ENCODE peak calls at places on chromosomes 4 and X, in eight cellular contexts. W, L, M, Y, C, F, N and E are unnamed samples. For H3K9me3, the result is how much of the 10 kb centered on the place peaks cover.

GRCh38 chr4:166538491-166539005 is 665.5 kb downstream of the TLL1 start:
- DNase-seq in W (no peak), L (no peak), M (peak), Y (no peak), C (no peak), F (no peak), N (no peak), E (no peak)

GRCh38 chr4:94533405-94534223 is 81.9 kb downstream of the PDLIM5 start:
- DNase-seq in W (peak), L (no peak), M (no peak), Y (no peak), C (no peak), F (no peak), N (no peak), E (no peak)

GRCh38 chrX:71604141-71604540 is 14.2 kb downstream of the CXCR3 start:
- DNase-seq in W (no peak), L (no peak), M (peak), Y (no peak), C (no peak), F (no peak), N (no peak), E (no peak)

GRCh38 chr4:72119946-72120345 is 88.1 kb downstream of the NPFFR2 start:
- DNase-seq in W (no peak), L (no peak), M (peak), Y (no peak), C (no peak), F (no peak), N (no peak), E (no peak)

GRCh38 chr4:109912706-109913621 is at the start of gene EGF:
- DNase-seq in W (peak), L (no peak), M (peak), Y (no peak), C (peak), F (no peak), N (peak), E (peak)

GRCh38 chr4:130183096-130183495 is 1087.1 kb downstream of the C4orf33 start:
- DNase-seq in W (no peak), L (no peak), M (peak), Y (no peak), C (no peak), F (no peak), N (no peak), E (peak)

GRCh38 chrX:15749642-15750610 is 11.9 kb downstream of the CA5B start:
- DNase-seq in W (no peak), L (no peak), M (peak), Y (no peak), C (peak), F (no peak), N (no peak), E (peak)

GRCh38 chrX:40130207-40130606 is 32.4 kb upstream of the BCOR start:
- DNase-seq in W (no peak), L (no peak), M (peak), Y (no peak), C (no peak), F (no peak), N (no peak), E (no peak)

GRCh38 chr4:113467581-113467980 is 294.0 kb downstream of the CAMK2D start:
- DNase-seq in W (no peak), L (no peak), M (peak), Y (no peak), C (no peak), F (no peak), N (no peak), E (peak)

GRCh38 chr4:165725352-165725751 is 147.7 kb upstream of the TLL1 start:
- DNase-seq in W (no peak), L (no peak), M (no peak), Y (no peak), C (no peak), F (no peak), N (no peak), E (no peak)

GRCh38 chr4:20362148-20362547 is 110.4 kb downstream of the SLIT2 start:
- DNase-seq in W (no peak), L (no peak), M (no peak), Y (no peak), C (no peak), F (no peak), N (no peak), E (no peak)

GRCh38 chr4:83013420-83013867 is 2.8 kb upstream of the LIN54 start:
- DNase-seq in W (no peak), L (no peak), M (no peak), Y (no peak), C (no peak), F (peak), N (no peak), E (no peak)

GRCh38 chr4:121277194-121278105 is 103.4 kb downstream of the QRFPR start:
- DNase-seq in W (peak), L (no peak), M (no peak), Y (peak), C (no peak), F (peak), N (no peak), E (no peak)

GRCh38 chrX:24398766-24399165 is 38.3 kb downstream of the SUPT20HL1 start:
- DNase-seq in W (no peak), L (no peak), M (no peak), Y (no peak), C (no peak), F (no peak), N (no peak), E (no peak)

GRCh38 chr4:15894923-15895411 is 43.6 kb downstream of the FGFBP1 start:
- DNase-seq in W (no peak), L (no peak), M (peak), Y (no peak), C (no peak), F (no peak), N (no peak), E (no peak)

GRCh38 chrX:2610246-2611170 is 80.6 kb upstream of the CD99 start:
- DNase-seq in W (no peak), L (no peak), M (peak), Y (no peak), C (no peak), F (no peak), N (no peak), E (peak)

DNA sequence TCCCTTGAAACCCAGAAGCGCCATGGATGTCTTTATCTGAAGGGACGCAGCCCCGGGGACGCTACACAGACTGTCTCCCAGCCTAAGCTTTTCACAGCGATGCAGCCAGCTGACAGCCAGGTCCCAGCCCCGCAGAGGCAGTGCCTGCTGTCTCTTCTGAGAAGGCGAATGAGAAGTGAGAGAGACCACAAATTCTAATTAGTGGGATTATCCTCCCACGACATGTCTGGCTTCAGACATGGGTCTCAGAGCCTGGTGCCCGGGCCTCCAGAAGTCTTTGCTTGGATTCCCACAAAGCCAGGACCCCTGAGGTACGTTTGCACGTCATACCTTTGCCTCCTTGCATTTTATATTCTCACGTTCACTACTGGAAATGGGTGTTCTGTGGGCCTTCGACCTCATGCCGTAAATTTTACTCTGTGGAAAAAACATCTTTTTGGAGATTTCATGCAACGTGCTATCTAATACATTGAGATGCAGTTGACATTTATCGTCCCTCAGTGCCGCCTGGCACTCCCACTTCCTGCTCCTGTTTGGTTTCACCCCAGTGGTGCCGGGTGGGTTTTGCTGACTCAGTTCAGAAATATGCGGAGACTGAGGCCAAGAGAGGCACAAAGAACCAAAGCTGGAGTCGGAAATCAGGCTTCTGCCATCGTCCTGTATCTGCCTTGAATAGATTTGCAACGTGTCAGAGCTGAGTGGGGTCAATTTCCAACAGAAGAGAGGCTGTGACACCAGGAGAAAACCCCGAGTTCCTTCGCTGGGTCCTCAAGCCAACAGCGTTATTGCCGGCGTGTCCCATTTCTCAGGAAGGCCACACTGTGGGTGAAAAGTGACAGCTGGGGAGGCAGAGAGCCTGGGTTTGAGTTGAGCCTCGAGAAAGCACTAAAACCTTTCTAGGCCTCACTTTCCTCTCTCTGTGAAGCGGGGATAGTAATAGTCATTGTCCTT is 114.4 kb downstream of the STK32B start:
- DNase-seq in W (no peak), L (no peak), M (peak), Y (peak), C (no peak), F (no peak), N (no peak), E (peak)
- H3K9ac ChIP-seq in W (no peak), L (no peak), M (no peak), Y (no peak), C (no peak), F (no peak), N (no peak), E (no peak)

DNA sequence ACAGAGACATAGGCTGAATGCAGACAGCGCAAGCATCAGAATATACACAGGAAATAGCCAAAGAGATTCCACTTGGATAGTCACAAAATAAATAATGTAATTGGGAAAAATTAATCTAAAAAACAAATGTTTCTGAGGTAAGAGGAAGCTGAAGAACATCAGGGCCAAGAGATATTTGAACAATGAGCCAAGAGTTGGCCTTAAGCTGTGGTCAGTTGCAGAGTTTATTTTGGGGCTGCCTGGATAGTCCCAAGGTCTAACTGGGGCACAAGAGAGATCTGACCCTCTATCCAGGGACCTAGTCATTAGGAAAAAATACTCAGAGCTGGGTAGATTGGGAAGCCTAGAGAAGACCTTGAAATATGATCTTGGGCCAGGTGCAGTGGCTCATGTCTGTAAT is 31.3 kb upstream of the FGF16 start:
- DNase-seq in W (no peak), L (no peak), M (no peak), Y (no peak), C (no peak), F (no peak), N (no peak), E (no peak)
- H3K9me3 ChIP-seq in W (under half), L (under half), M (under half), Y (under half), C (under half), F (under half), N (under half), E (under half)

DNA sequence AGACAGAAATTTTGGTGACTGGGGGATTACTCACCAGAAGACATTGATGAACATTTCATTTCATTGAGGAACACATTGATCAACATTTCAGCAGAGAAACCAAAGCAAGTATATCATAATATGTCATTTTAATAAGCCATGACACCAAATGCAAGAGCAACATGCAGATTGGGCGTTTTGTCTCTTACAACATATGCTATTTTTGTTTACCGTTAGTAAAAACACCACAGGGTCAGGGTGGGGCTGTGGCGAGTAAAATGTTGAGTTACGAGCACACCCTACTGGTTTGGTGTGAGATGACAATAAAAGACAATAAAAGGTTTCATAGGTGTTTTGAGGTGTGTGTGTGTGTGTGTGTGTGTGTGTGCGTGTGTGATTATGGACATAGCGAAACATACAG is 294.5 kb downstream of the PDGFC start:
- DNase-seq in W (no peak), L (no peak), M (peak), Y (no peak), C (peak), F (peak), N (peak), E (peak)
- H3K9ac ChIP-seq in W (no peak), L (no peak), M (no peak), Y (no peak), C (no peak), F (no peak), N (no peak), E (no peak)

GRCh38 chrX:338836-339400 is 20.3 kb upstream of the GTPBP6 start:
- DNase-seq in W (no peak), L (no peak), M (no peak), Y (no peak), C (no peak), F (no peak), N (no peak), E (no peak)

GRCh38 chrX:337331-337831 is 18.8 kb upstream of the GTPBP6 start:
- DNase-seq in W (no peak), L (no peak), M (no peak), Y (no peak), C (no peak), F (no peak), N (no peak), E (no peak)

GRCh38 chrX:336227-336626 is 17.6 kb upstream of the GTPBP6 start:
- DNase-seq in W (no peak), L (no peak), M (no peak), Y (no peak), C (no peak), F (no peak), N (no peak), E (no peak)

GRCh38 chrX:340121-340520 is 21.5 kb upstream of the GTPBP6 start:
- DNase-seq in W (no peak), L (no peak), M (no peak), Y (no peak), C (no peak), F (no peak), N (no peak), E (no peak)

DNA sequence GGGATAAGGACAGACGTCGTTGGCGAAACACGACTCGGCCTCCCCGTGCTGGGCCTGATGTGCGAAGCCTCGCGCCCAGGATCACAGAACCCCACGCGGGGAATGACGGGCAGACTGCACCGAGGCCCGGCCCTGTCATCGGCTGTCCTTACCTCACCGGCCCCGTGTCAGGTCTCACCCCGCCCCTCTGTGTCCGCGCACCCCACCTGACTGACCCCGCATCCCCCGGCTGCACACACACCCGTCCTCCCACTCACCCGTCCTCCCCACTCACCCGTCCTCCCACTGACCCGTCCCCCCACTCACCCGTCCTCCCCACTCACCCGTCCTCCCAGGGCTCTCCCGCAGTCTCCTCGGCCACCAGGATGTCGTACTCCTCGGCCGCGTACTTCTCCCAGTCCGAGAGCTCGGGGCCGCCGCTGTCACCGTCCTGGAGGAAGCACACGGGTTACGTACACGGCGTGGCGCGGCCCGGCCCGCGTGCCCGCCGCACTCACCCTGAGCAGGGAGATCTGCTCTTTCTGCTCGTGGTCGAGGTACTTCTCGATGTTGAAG is 19.8 kb upstream of the GTPBP6 start:
- DNase-seq in W (no peak), L (no peak), M (no peak), Y (no peak), C (no peak), F (no peak), N (no peak), E (no peak)
- H3K9me3 ChIP-seq in W (under half), L (under half), M (under half), Y (under half), C (under half), F (under half), N (under half), E (under half)

DNA sequence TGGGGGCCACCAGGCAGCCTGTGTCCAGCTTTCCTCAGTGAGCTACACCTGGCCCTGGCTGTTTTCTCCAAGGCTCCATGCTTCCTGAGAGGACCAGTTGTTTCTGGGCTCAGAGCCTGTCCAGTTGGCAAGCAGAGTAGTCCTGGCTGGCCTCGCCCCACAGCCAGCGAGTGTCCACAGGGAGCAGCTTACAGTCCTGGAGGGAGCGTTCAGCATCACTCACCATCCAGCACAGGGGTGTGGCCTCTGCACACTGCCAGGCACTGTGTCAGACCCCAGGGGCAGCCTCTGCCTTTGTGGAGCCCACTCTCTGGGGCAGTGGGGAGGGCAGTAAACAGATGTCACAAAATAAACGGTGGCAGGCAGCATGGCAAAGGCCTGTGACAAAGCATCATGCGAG is 23.8 kb downstream of the EVC start:
- DNase-seq in W (no peak), L (no peak), M (no peak), Y (no peak), C (no peak), F (no peak), N (no peak), E (no peak)
- H3K9ac ChIP-seq in W (no peak), L (no peak), M (no peak), Y (no peak), C (no peak), F (no peak), N (no peak), E (no peak)